ENCODE peak calls at places on chromosomes 16 and 17, in eight cellular contexts. One of them, this sample, is unnamed.

GRCh38 chr16:57534881-57535658 is 1.3 kb downstream of the CCDC102A start:
- DNase-seq in AG08395: no peak
- DNase-seq in stimulated activated CD8-positive, alpha-beta memory T cell treated with anti-CD3 and anti-CD28 coated beads, Interleukin-15, amount 100 ng/mL, for 24 hours: no peak
- DNase-seq in RPMI8226: no peak
- DNase-seq in heart right ventricle: no peak
- DNase-seq in epithelial cell of prostate: no peak
- DNase-seq in neural crest cell: no peak
- DNase-seq in H9: peak
- DNase-seq in this sample: peak

GRCh38 chr17:9003355-9004131 is 17.8 kb upstream of the NTN1 start:
- DNase-seq in stimulated activated CD8-positive, alpha-beta memory T cell treated with anti-CD3 and anti-CD28 coated beads, Interleukin-15, amount 100 ng/mL, for 24 hours: no peak
- DNase-seq in heart right ventricle: peak
- DNase-seq in RPMI8226: no peak
- DNase-seq in neural crest cell: peak
- DNase-seq in H9: peak
- DNase-seq in AG08395: no peak
- DNase-seq in epithelial cell of prostate: no peak
- DNase-seq in this sample: peak

GRCh38 chr17:14268264-14268663 is 31.6 kb upstream of the CDRT15 start:
- DNase-seq in heart right ventricle: no peak
- DNase-seq in stimulated activated CD8-positive, alpha-beta memory T cell treated with anti-CD3 and anti-CD28 coated beads, Interleukin-15, amount 100 ng/mL, for 24 hours: no peak
- DNase-seq in H9: peak
- DNase-seq in AG08395: no peak
- DNase-seq in epithelial cell of prostate: no peak
- DNase-seq in neural crest cell: no peak
- DNase-seq in RPMI8226: no peak
- DNase-seq in this sample: no peak

GRCh38 chr16:19375561-19376158 is 42.0 kb upstream of the TMC5 start:
- DNase-seq in RPMI8226: peak
- DNase-seq in AG08395: peak
- DNase-seq in epithelial cell of prostate: no peak
- DNase-seq in stimulated activated CD8-positive, alpha-beta memory T cell treated with anti-CD3 and anti-CD28 coated beads, Interleukin-15, amount 100 ng/mL, for 24 hours: no peak
- DNase-seq in neural crest cell: peak
- DNase-seq in heart right ventricle: peak
- DNase-seq in H9: peak
- DNase-seq in this sample: no peak

GRCh38 chr16:4507588-4508345 is 30.8 kb downstream of the CDIP1 start:
- DNase-seq in neural crest cell: no peak
- DNase-seq in RPMI8226: no peak
- DNase-seq in H9: no peak
- DNase-seq in AG08395: no peak
- DNase-seq in epithelial cell of prostate: no peak
- DNase-seq in heart right ventricle: no peak
- DNase-seq in stimulated activated CD8-positive, alpha-beta memory T cell treated with anti-CD3 and anti-CD28 coated beads, Interleukin-15, amount 100 ng/mL, for 24 hours: no peak
- DNase-seq in this sample: no peak

GRCh38 chr17:40522250-40522960 is 21.0 kb upstream of the TNS4 start:
- DNase-seq in stimulated activated CD8-positive, alpha-beta memory T cell treated with anti-CD3 and anti-CD28 coated beads, Interleukin-15, amount 100 ng/mL, for 24 hours: no peak
- DNase-seq in epithelial cell of prostate: no peak
- DNase-seq in heart right ventricle: no peak
- DNase-seq in H9: no peak
- DNase-seq in RPMI8226: no peak
- DNase-seq in AG08395: no peak
- DNase-seq in neural crest cell: no peak
- DNase-seq in this sample: no peak

GRCh38 chr17:42275527-42276358 is 448 bp downstream of the STAT5B start:
- DNase-seq in H9: peak
- DNase-seq in stimulated activated CD8-positive, alpha-beta memory T cell treated with anti-CD3 and anti-CD28 coated beads, Interleukin-15, amount 100 ng/mL, for 24 hours: no peak
- DNase-seq in neural crest cell: peak
- DNase-seq in heart right ventricle: no peak
- DNase-seq in epithelial cell of prostate: no peak
- DNase-seq in AG08395: peak
- DNase-seq in RPMI8226: peak
- DNase-seq in this sample: no peak

GRCh38 chr17:16474012-16474725 is 17.8 kb downstream of the LRRC75A start:
- DNase-seq in stimulated activated CD8-positive, alpha-beta memory T cell treated with anti-CD3 and anti-CD28 coated beads, Interleukin-15, amount 100 ng/mL, for 24 hours: no peak
- DNase-seq in heart right ventricle: no peak
- DNase-seq in neural crest cell: no peak
- DNase-seq in AG08395: no peak
- DNase-seq in RPMI8226: no peak
- DNase-seq in epithelial cell of prostate: no peak
- DNase-seq in H9: peak
- DNase-seq in this sample: no peak

GRCh38 chr17:17851101-17851500 is 14.3 kb upstream of the SREBF1 start:
- DNase-seq in H9: no peak
- DNase-seq in stimulated activated CD8-positive, alpha-beta memory T cell treated with anti-CD3 and anti-CD28 coated beads, Interleukin-15, amount 100 ng/mL, for 24 hours: no peak
- DNase-seq in AG08395: no peak
- DNase-seq in heart right ventricle: no peak
- DNase-seq in epithelial cell of prostate: no peak
- DNase-seq in RPMI8226: no peak
- DNase-seq in neural crest cell: no peak
- DNase-seq in this sample: no peak

GRCh38 chr17:65990593-65990992 is 201.3 kb downstream of the CEP112 start:
- DNase-seq in stimulated activated CD8-positive, alpha-beta memory T cell treated with anti-CD3 and anti-CD28 coated beads, Interleukin-15, amount 100 ng/mL, for 24 hours: no peak
- DNase-seq in H9: no peak
- DNase-seq in epithelial cell of prostate: no peak
- DNase-seq in AG08395: no peak
- DNase-seq in RPMI8226: no peak
- DNase-seq in heart right ventricle: peak
- DNase-seq in neural crest cell: no peak
- DNase-seq in this sample: no peak

GRCh38 chr16:88561485-88562369 is 8.5 kb upstream of the ZC3H18 start:
- DNase-seq in heart right ventricle: peak
- DNase-seq in stimulated activated CD8-positive, alpha-beta memory T cell treated with anti-CD3 and anti-CD28 coated beads, Interleukin-15, amount 100 ng/mL, for 24 hours: no peak
- DNase-seq in AG08395: peak
- DNase-seq in neural crest cell: peak
- DNase-seq in epithelial cell of prostate: no peak
- DNase-seq in RPMI8226: peak
- DNase-seq in H9: peak
- DNase-seq in this sample: peak

GRCh38 chr17:70961341-70961740 is 792.0 kb downstream of the KCNJ2 start:
- DNase-seq in neural crest cell: no peak
- DNase-seq in epithelial cell of prostate: no peak
- DNase-seq in stimulated activated CD8-positive, alpha-beta memory T cell treated with anti-CD3 and anti-CD28 coated beads, Interleukin-15, amount 100 ng/mL, for 24 hours: no peak
- DNase-seq in RPMI8226: no peak
- DNase-seq in H9: no peak
- DNase-seq in heart right ventricle: no peak
- DNase-seq in AG08395: no peak
- DNase-seq in this sample: no peak

GRCh38 chr16:49115956-49116355 is 165.7 kb downstream of the CBLN1 start:
- DNase-seq in stimulated activated CD8-positive, alpha-beta memory T cell treated with anti-CD3 and anti-CD28 coated beads, Interleukin-15, amount 100 ng/mL, for 24 hours: no peak
- DNase-seq in H9: no peak
- DNase-seq in RPMI8226: no peak
- DNase-seq in epithelial cell of prostate: no peak
- DNase-seq in heart right ventricle: no peak
- DNase-seq in neural crest cell: no peak
- DNase-seq in AG08395: no peak
- DNase-seq in this sample: no peak

GRCh38 chr17:79844869-79845600 is 5.8 kb upstream of the CBX4 start:
- DNase-seq in AG08395: peak
- DNase-seq in epithelial cell of prostate: no peak
- DNase-seq in neural crest cell: peak
- DNase-seq in stimulated activated CD8-positive, alpha-beta memory T cell treated with anti-CD3 and anti-CD28 coated beads, Interleukin-15, amount 100 ng/mL, for 24 hours: no peak
- DNase-seq in H9: peak
- DNase-seq in RPMI8226: peak
- DNase-seq in heart right ventricle: peak
- DNase-seq in this sample: peak

GRCh38 chr16:23378921-23379320 is 74.1 kb downstream of the COG7 start:
- DNase-seq in heart right ventricle: no peak
- DNase-seq in H9: no peak
- DNase-seq in AG08395: no peak
- DNase-seq in stimulated activated CD8-positive, alpha-beta memory T cell treated with anti-CD3 and anti-CD28 coated beads, Interleukin-15, amount 100 ng/mL, for 24 hours: no peak
- DNase-seq in RPMI8226: no peak
- DNase-seq in epithelial cell of prostate: no peak
- DNase-seq in neural crest cell: no peak
- DNase-seq in this sample: no peak